ENCODE peak calls at places on chromosomes 12 and 14, in four cellular contexts. I is HL-60, O is Peyer's patch, E is fibroblast of lung. Z is an unnamed sample.
A peak's percentile ranks its signal among the peaks of the same experiment; 100 is the strongest.

GRCh38 chr14:61342941-61343340 is 21.6 kb downstream of the PRKCH start:
- DNase-seq in O (no peak), E (no peak), I (no peak), Z (no peak)

GRCh38 chr14:92652413-92653151 is 95.8 kb downstream of the LGMN start:
- DNase-seq in O (no peak), I (no peak), E (no peak), Z (no peak)

GRCh38 chr12:1880153-1880845 is 38.2 kb downstream of the CACNA2D4 start:
- DNase-seq in I (no peak), E (no peak), O (no peak), Z (no peak)

GRCh38 chr12:94326727-94327126 is 132.9 kb downstream of the CEP83 start:
- DNase-seq in I (no peak), E (peak; percentile 94), O (no peak), Z (peak; percentile 73)

GRCh38 chr12:52395761-52396434 is 10.2 kb downstream of the KRT82 start:
- DNase-seq in E (no peak), O (peak; percentile 56), I (no peak), Z (no peak)

GRCh38 chr12:52689936-52690335 is 9.7 kb upstream of the KRT1 start:
- DNase-seq in I (no peak), O (no peak), E (no peak), Z (no peak)

GRCh38 chr12:29350080-29350479 is 30.9 kb downstream of the ERGIC2 start:
- DNase-seq in I (no peak), O (no peak), E (peak; percentile 34), Z (peak; percentile 39)

GRCh38 chr12:123075591-123076171 is 75.2 kb downstream of the PITPNM2 start:
- DNase-seq in O (peak; percentile 81), I (no peak), E (peak; percentile 58), Z (peak; percentile 50)

GRCh38 chr14:105517096-105517495 is 9.3 kb upstream of the TMEM121 start:
- DNase-seq in I (no peak), E (peak; percentile 16), O (no peak), Z (no peak)

GRCh38 chr12:52232916-52233461 is at the start of gene KRT7:
- DNase-seq in E (no peak), O (no peak), I (no peak), Z (no peak)

GRCh38 chr12:122984612-122985358 is 4.3 kb downstream of the ARL6IP4 start:
- DNase-seq in I (no peak), O (no peak), E (peak; percentile 29), Z (no peak)

GRCh38 chr12:13478650-13479181 is 282.2 kb downstream of the EMP1 start:
- DNase-seq in I (no peak), E (no peak), O (no peak), Z (no peak)

GRCh38 chr12:13472690-13473089 is 276.2 kb downstream of the EMP1 start:
- DNase-seq in I (no peak), E (peak; percentile 1), O (no peak), Z (peak; percentile 11)

GRCh38 chr12:13471471-13471870 is 274.9 kb downstream of the EMP1 start:
- DNase-seq in E (no peak), I (no peak), O (no peak), Z (no peak)

DNA sequence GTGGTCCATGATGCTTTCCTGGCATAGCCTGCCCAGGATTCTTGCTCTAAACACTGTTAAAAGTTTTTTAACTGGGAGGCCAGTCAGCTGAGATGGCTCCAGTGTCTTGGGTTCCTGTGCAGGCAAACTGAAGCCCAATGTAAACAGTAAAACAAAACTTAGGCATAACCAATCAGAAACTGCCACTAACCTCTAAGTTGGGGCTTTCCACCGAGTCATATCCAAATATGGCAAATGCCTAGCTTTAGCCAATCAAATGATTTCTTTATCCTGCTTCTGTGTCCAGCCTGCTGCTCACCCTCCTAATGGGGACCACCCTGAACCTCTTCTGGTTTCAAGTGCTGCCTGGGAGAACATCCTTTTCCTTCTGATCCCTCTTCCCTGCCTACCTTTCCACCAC is 277.9 kb downstream of the EMP1 start:
- DNase-seq in I (no peak), O (no peak), E (no peak), Z (no peak)
- H3K4me3 ChIP-seq in I (no peak overlapping the region), O (no peak overlapping the region), E (no peak overlapping the region), Z (no peak overlapping the region)

DNA sequence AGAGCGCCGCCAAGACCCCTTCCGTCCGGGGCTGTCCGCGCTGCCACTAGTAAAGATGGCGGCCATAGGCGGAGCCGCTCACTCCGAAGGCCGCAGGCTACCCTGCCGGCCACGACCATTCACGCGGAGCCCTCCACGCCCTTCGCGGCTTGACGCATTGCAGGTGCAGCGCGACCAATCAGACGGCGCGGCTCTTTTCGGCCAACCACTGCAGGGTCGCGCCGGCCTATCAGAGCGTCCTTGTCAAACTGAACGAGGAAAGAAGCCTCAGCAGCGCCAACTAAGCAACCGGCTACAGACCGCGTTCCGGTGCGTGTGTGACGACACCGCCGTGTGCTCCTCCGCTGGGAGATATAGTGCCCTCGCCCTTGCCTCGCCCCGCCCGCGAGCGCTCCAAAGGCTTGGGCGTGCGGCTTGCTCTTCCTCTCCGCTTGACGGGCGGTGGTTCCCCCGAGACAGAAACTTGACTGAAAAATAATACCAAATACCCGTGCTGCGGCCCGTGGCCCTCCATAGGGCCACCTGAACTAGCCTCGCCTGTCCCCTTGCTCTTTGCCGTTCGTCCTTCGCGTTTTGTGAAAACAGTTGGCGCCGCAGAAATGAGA is 13.6 kb upstream of the CALM1 start:
- DNase-seq in O (peak; percentile 100), E (peak; percentile 100), I (peak; percentile 99), Z (peak; percentile 100)
- TF ChIP-seq CTCF in O (no peak), E (no peak), I (no peak), Z (no peak)

DNA sequence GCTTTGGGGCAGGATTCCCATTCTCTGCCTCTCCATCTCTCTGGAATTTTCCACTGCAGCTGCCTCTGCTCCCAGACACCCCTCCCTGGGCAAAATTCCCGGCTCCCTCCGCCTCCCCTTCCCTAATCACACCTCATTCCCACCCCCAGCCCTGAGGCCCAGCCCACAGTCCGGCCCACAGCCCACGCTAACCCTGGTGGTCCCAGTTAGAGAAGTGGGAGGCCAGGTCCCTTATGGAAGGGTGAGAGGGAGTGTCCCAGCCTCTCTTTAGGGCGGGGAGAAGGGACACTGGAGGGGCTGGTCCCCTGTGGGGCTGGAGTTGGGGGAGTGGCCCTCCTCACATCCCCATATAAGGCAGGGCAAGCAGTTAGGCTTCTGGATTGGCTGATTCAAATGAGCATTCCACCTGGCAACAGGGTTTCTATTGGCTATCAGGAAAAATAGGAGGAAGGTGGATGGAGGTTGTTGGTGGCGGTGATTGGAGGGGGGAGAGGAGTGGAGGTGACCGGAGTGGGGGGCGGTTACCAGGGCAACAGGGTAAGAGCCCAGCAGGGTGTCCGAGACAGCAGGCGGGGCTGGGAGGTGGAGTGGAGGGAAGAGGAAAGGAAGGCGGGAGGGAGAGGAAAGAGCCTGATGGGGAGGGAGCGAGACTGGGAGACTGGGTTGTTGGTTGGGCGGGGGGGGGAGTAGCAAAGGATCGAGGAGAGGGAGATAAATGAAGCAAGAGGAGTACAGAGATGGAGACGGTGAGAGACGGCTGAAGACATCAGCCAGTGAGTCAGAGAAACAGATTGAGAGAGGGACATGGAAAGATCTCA is 1.9 kb upstream of the PTMS start:
- DNase-seq in I (peak; percentile 54), O (peak; percentile 89), E (peak; percentile 100), Z (peak; percentile 100)
- H3K4me3 ChIP-seq in I (no peak overlapping the region), O (peak overlapping the region; percentile 30), E (peak overlapping the region; percentile 40), Z (peak overlapping the region; percentile 3)

GRCh38 chr14:71720978-71721624 is 211.1 kb upstream of the RGS6 start:
- DNase-seq in O (peak; percentile 53), E (peak; percentile 81), I (peak; percentile 34), Z (peak; percentile 81)
- TF ChIP-seq CTCF in O (no peak), E (peak; percentile 62), I (no peak), Z (peak; percentile 74)

GRCh38 chr12:43210437-43211197 is 341.4 kb downstream of the ADAMTS20 start:
- DNase-seq in O (no peak), E (peak; percentile 95), I (peak; percentile 4), Z (peak; percentile 91)
- H3K4me3 ChIP-seq in O (no peak overlapping the region), E (no peak overlapping the region), I (no peak overlapping the region), Z (no peak overlapping the region)

Z was measured in astrocyte of the spinal cord.